ENCODE peak calls at places on chromosomes 2 and 18, in seven cellular contexts. C, B, U, I, F, E and A are unnamed samples.

GRCh38 chr2:69311017-69311416 is 76.0 kb downstream of the GFPT1 start:
- DNase-seq in F (no peak), U (no peak), B (no peak), C (no peak), E (peak), I (no peak), A (no peak)

GRCh38 chr2:206116278-206116677 is 30.3 kb upstream of the INO80D start:
- DNase-seq in I (no peak), C (no peak), B (no peak), F (no peak), E (no peak), U (no peak), A (no peak)

GRCh38 chr2:28333606-28334526 is 58.8 kb upstream of the FOSL2 start:
- DNase-seq in C (no peak), F (peak), U (no peak), I (no peak), E (no peak), B (no peak), A (no peak)

GRCh38 chr2:18514838-18515461 is 45.5 kb downstream of the RDH14 start:
- DNase-seq in F (no peak), C (no peak), B (peak), E (no peak), I (no peak), U (no peak), A (peak)

GRCh38 chr2:102050854-102051391 is 59.2 kb downstream of the IL1R2 start:
- DNase-seq in U (no peak), B (no peak), I (no peak), C (peak), E (peak), F (peak), A (no peak)

GRCh38 chr2:233173115-233173514 is 78.4 kb upstream of the ATG16L1 start:
- DNase-seq in E (no peak), F (no peak), U (no peak), I (no peak), B (no peak), C (peak), A (no peak)

GRCh38 chr18:70385474-70385873 is 96.6 kb downstream of the SOCS6 start:
- DNase-seq in F (no peak), E (no peak), I (peak), B (no peak), U (no peak), C (no peak), A (no peak)

GRCh38 chr18:32326450-32327309 is 136.8 kb downstream of the MEP1B start:
- DNase-seq in U (no peak), B (no peak), I (no peak), E (no peak), F (no peak), C (no peak), A (no peak)

GRCh38 chr2:237513693-237514092 is 26.6 kb downstream of the MLPH start:
- DNase-seq in U (no peak), E (no peak), C (no peak), F (no peak), I (no peak), B (no peak), A (no peak)

GRCh38 chr18:58505181-58505580 is 123.7 kb downstream of the ALPK2 start:
- DNase-seq in C (no peak), I (no peak), F (no peak), B (no peak), E (no peak), U (peak), A (no peak)

GRCh38 chr2:133200684-133201421 is 367.4 kb downstream of the NCKAP5 start:
- DNase-seq in E (peak), C (no peak), F (no peak), B (no peak), U (no peak), I (no peak), A (no peak)

GRCh38 chr2:3959372-3959771 is 256.0 kb downstream of the DCDC2C start:
- DNase-seq in E (peak), F (peak), I (peak), U (no peak), C (no peak), B (peak), A (peak)

GRCh38 chr18:11327656-11328055 is 178.3 kb upstream of the PIEZO2 start:
- DNase-seq in B (no peak), F (no peak), U (no peak), C (no peak), E (no peak), I (no peak), A (no peak)

GRCh38 chr2:240249423-240250149 is 109.1 kb upstream of the OTOS start:
- DNase-seq in E (peak), C (peak), I (no peak), F (no peak), U (no peak), B (peak), A (peak)

GRCh38 chr2:152466925-152467676 is 132.1 kb downstream of the FMNL2 start:
- DNase-seq in U (no peak), F (no peak), B (no peak), E (peak), C (no peak), I (no peak), A (no peak)

GRCh38 chr2:191899442-191899841 is 52.6 kb upstream of the CAVIN2 start:
- DNase-seq in E (peak), U (no peak), F (no peak), I (no peak), C (no peak), B (no peak), A (no peak)